ENCODE peak calls at places on chromosomes 4 and X, in eight cellular contexts. K is transverse colon, A is tibial artery, M is tibial nerve, S is hepatocyte, H is HCT116, T is ovary, B is lung. Q is an unnamed sample.

GRCh38 chr4:153741529-153741928 is 18.3 kb downstream of the RNF175 start:
- DNase-seq in B (no peak), S (no peak), M (no peak), K (no peak), T (no peak), H (no peak), A (no peak), Q (no peak)

GRCh38 chrX:43940811-43941210 is 32.4 kb downstream of the NDP start:
- DNase-seq in H (no peak), T (no peak), A (no peak), B (no peak), M (no peak), K (no peak), S (peak; percentile 16), Q (no peak)

GRCh38 chr4:92305878-92306520 is 2.2 kb downstream of the GRID2 start:
- DNase-seq in S (peak; percentile 22), H (no peak), K (no peak), B (no peak), T (no peak), M (no peak), A (no peak), Q (no peak)

GRCh38 chr4:115234405-115235093 is 121.1 kb upstream of the NDST4 start:
- DNase-seq in M (peak; percentile 9), K (no peak), T (no peak), A (no peak), H (peak; percentile 22), S (peak; percentile 24), B (no peak), Q (no peak)

GRCh38 chrX:14673764-14674163 is 144.4 kb downstream of the GLRA2 start:
- DNase-seq in M (no peak), H (peak; percentile 78), B (no peak), A (no peak), T (no peak), K (peak; percentile 25), S (peak; percentile 75), Q (no peak)

GRCh38 chr4:69707807-69708206 is 52.6 kb downstream of the SULT1B1 start:
- DNase-seq in A (no peak), B (no peak), M (no peak), S (no peak), H (no peak), T (no peak), K (no peak), Q (no peak)

GRCh38 chrX:81957900-81958545 is 756.1 kb downstream of the SH3BGRL start:
- DNase-seq in M (no peak), K (no peak), T (no peak), S (peak; percentile 4), H (no peak), B (no peak), A (no peak), Q (no peak)

GRCh38 chrX:118536687-118537461 is 41.3 kb downstream of the DOCK11 start:
- DNase-seq in M (no peak), S (no peak), K (no peak), A (no peak), H (no peak), B (no peak), T (no peak), Q (no peak)

GRCh38 chr4:52588097-52588496 is 71.0 kb downstream of the USP46 start:
- DNase-seq in T (no peak), M (peak; percentile 10), S (peak; percentile 14), A (no peak), K (peak; percentile 9), H (peak; percentile 12), B (no peak), Q (peak; percentile 48)

GRCh38 chr4:96354036-96354712 is 514.3 kb downstream of the PDHA2 start:
- DNase-seq in H (no peak), K (no peak), A (no peak), T (no peak), B (no peak), S (peak; percentile 10), M (no peak), Q (no peak)

GRCh38 chrX:42809569-42809968 is 31.6 kb upstream of the PPP1R2C start:
- DNase-seq in A (no peak), H (no peak), B (no peak), T (no peak), M (no peak), S (no peak), K (no peak), Q (no peak)

GRCh38 chr4:48033825-48034413 is 17.3 kb downstream of the NIPAL1 start:
- DNase-seq in K (peak; percentile 57), B (no peak), M (peak; percentile 27), H (peak; percentile 10), A (no peak), S (peak; percentile 31), T (no peak), Q (no peak)

GRCh38 chrX:133913658-133914388 is 71.6 kb downstream of the GPC3 start:
- DNase-seq in B (no peak), M (no peak), S (no peak), H (no peak), A (no peak), T (no peak), K (no peak), Q (no peak)

GRCh38 chrX:25810202-25810601 is 327.9 kb upstream of the MAGEB18 start:
- DNase-seq in S (no peak), K (no peak), M (no peak), A (no peak), H (no peak), B (no peak), T (no peak), Q (no peak)

GRCh38 chrX:21745756-21746155 is 12.2 kb downstream of the SMPX start:
- DNase-seq in K (peak; percentile 28), A (no peak), T (peak; percentile 16), M (peak; percentile 55), B (peak; percentile 36), S (peak; percentile 24), H (no peak), Q (peak; percentile 26)

GRCh38 chrX:123993904-123994635 is 32.6 kb downstream of the STAG2 start:
- DNase-seq in B (no peak), H (no peak), T (no peak), K (no peak), A (no peak), M (no peak), S (no peak), Q (no peak)

GRCh38 chrX:136577562-136577961 is 45.5 kb downstream of the VGLL1 start:
- DNase-seq in T (peak; percentile 53), M (peak; percentile 25), S (peak; percentile 61), A (peak; percentile 63), H (peak; percentile 24), B (peak; percentile 41), K (peak; percentile 61), Q (peak; percentile 59)

GRCh38 chrX:139787601-139788000 is 79.6 kb upstream of the MCF2 start:
- DNase-seq in T (no peak), H (no peak), M (no peak), B (no peak), S (no peak), K (no peak), A (no peak), Q (no peak)

DNA sequence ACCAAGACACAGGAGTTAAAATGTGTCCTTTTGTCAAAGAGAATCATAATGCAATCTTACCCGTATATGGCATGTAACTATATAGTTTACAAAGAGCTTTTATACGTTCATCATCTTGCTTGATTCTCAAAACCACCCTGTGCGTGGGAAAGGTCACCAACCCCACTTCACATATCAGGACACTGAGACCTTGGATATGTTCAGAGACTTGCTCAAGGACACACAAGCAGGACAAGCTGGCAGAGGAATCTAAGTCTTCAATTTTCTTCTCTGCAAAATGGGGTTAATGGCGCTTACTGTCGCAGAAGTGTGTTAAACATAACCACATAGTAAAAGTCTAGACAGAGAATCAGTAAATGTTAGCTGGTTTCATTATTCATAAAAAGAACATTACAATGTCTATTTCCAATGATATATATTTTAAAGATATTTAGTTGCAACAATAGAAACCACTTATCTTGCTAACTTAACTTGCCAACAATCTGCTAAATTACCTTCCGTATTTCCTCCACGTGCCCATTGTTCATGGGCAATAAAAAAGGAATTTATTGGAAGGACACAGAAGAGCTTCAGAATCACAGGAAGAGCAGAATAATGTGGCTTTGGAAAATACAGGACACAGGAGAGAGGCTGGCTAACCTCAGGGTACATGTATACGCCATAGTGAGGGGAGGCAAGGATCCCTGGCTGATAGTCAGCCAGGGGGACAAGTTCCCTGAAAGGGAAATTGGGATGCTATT is 64.6 kb upstream of the TAPT1 start:
- DNase-seq in A (no peak), K (no peak), T (no peak), S (no peak), H (no peak), M (no peak), B (no peak), Q (no peak)
- H3K4me3 ChIP-seq in A (no peak overlapping the region), K (no peak overlapping the region), T (no peak overlapping the region), S (no peak overlapping the region), H (no peak overlapping the region), M (no peak overlapping the region), B (no peak overlapping the region), Q (no peak overlapping the region)

GRCh38 chr4:146029147-146029546 is 90.5 kb upstream of the ZNF827 start:
- DNase-seq in A (no peak), S (no peak), H (no peak), T (no peak), K (no peak), M (no peak), B (no peak), Q (no peak)
- TF ChIP-seq CTCF in A (no peak), S (no peak), H (no peak), T (no peak), K (no peak), M (no peak), B (no peak), Q (no peak)

GRCh38 chr4:168856312-168856711 is 153.7 kb downstream of the CBR4 start:
- DNase-seq in M (no peak), B (no peak), S (no peak), A (no peak), T (no peak), K (no peak), H (no peak), Q (no peak)

GRCh38 chr4:168857546-168858314 is 152.3 kb downstream of the CBR4 start:
- DNase-seq in A (no peak), M (peak; percentile 61), H (no peak), S (no peak), T (no peak), K (no peak), B (no peak), Q (no peak)

GRCh38 chr4:168854216-168854921 is 155.7 kb downstream of the CBR4 start:
- DNase-seq in K (no peak), B (no peak), M (peak; percentile 60), T (no peak), S (no peak), H (no peak), A (no peak), Q (peak; percentile 57)

GRCh38 chr4:168859100-168859499 is 151.0 kb downstream of the CBR4 start:
- DNase-seq in H (no peak), B (no peak), K (no peak), A (no peak), M (no peak), T (no peak), S (no peak), Q (no peak)

DNA sequence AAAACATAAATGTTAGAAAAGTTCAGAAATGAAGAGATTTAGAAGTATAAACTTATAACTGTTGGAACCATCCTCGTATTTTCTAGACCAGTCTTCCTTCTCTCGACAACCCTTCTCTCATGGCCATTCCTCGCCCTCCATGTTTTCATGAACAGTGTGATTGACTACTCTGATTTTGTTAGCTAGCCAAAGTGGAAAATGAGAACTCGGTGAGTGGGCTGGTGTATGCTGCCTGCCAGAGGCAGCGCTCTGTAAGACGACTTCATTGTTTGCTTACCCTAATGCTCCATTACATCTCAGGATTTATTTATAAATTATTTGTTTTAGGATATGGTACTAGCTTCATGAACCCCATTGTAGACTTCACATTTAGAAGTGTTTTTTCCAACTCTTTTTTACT is 153.0 kb downstream of the CBR4 start:
- DNase-seq in B (no peak), H (no peak), S (no peak), T (no peak), A (no peak), M (no peak), K (no peak), Q (no peak)
- H3K4me1 ChIP-seq in B (peaks cover 8% of the 10 kb centered on the region), H (no peaks in the 10 kb centered on the region), S (no peaks in the 10 kb centered on the region), T (peaks cover 32% of the 10 kb centered on the region), A (peaks cover 74% of the 10 kb centered on the region), M (no peaks in the 10 kb centered on the region), K (peaks cover 10% of the 10 kb centered on the region), Q (peaks cover 89% of the 10 kb centered on the region)

GRCh38 chr4:83036991-83037390 is 2.0 kb downstream of the COPS4 start:
- DNase-seq in A (no peak), B (no peak), S (no peak), M (no peak), K (no peak), T (no peak), H (no peak), Q (no peak)
- H3K4me3 ChIP-seq in A (no peak overlapping the region), B (no peak overlapping the region), S (no peak overlapping the region), M (no peak overlapping the region), K (no peak overlapping the region), T (no peak overlapping the region), H (no peak overlapping the region), Q (no peak overlapping the region)